ENCODE peak calls at places on chromosomes 2 and 18, in five cellular contexts. V is stomach; H is right atrium auricular region; O is effector memory CD4-positive, alpha-beta T cell; S is A673. X is an unnamed sample.

GRCh38 chr2:172552547-172553291 is 3.2 kb upstream of the PDK1 start:
- DNase-seq in V (no peak), H (no peak), O (no peak), S (no peak), X (no peak)

GRCh38 chr18:55499526-55499925 is 88.5 kb downstream of the TCF4 start:
- DNase-seq in V (no peak), H (no peak), O (no peak), S (no peak), X (no peak)

GRCh38 chr2:19833978-19834377 is 67.8 kb downstream of the TTC32 start:
- DNase-seq in V (no peak), H (no peak), O (no peak), S (no peak), X (peak)

GRCh38 chr2:239012936-239013669 is 165.2 kb downstream of the TWIST2 start:
- DNase-seq in V (peak), H (no peak), O (no peak), S (no peak), X (no peak)

GRCh38 chr18:48957136-48957535 is 6.4 kb upstream of the SMAD7 start:
- DNase-seq in V (no peak), H (no peak), O (no peak), S (no peak), X (peak)

GRCh38 chr2:24824966-24825882 is 32.0 kb downstream of the CENPO start:
- DNase-seq in V (peak), H (peak), O (no peak), S (peak), X (peak)

GRCh38 chr2:19607931-19608762 is 249.7 kb upstream of the OSR1 start:
- DNase-seq in V (no peak), H (no peak), O (no peak), S (peak), X (no peak)

GRCh38 chr18:75116809-75117208 is 92.1 kb downstream of the PTGR3 start:
- DNase-seq in V (no peak), H (no peak), O (no peak), S (no peak), X (peak)

GRCh38 chr2:181818826-181819225 is 72.7 kb upstream of the ITPRID2 start:
- DNase-seq in V (no peak), H (no peak), O (no peak), S (no peak), X (no peak)

GRCh38 chr18:33702625-33703024 is 124.6 kb downstream of the ASXL3 start:
- DNase-seq in V (no peak), H (no peak), O (no peak), S (no peak), X (no peak)

GRCh38 chr2:155733091-155733870 is 599.2 kb downstream of the NR4A2 start:
- DNase-seq in V (no peak), H (no peak), O (no peak), S (peak), X (no peak)

GRCh38 chr2:17600805-17601204 is 60.3 kb downstream of the VSNL1 start:
- DNase-seq in V (no peak), H (no peak), O (no peak), S (no peak), X (no peak)

GRCh38 chr2:237405605-237406004 is 8.4 kb downstream of the COL6A3 start:
- DNase-seq in V (no peak), H (no peak), O (no peak), S (no peak), X (no peak)

GRCh38 chr2:44748-45341 is 1.5 kb downstream of the FAM110C start:
- DNase-seq in V (peak), H (no peak), O (no peak), S (no peak), X (no peak)

GRCh38 chr2:136116813-136117390 is 1.0 kb downstream of the CXCR4 start:
- DNase-seq in V (peak), H (no peak), O (peak), S (peak), X (no peak)

GRCh38 chr2:148614024-148614331 is 30.6 kb upstream of the EPC2 start:
- DNase-seq in V (no peak), H (no peak), O (no peak), S (peak), X (no peak)

GRCh38 chr18:58715540-58715939 is 44.3 kb downstream of the MALT1 start:
- DNase-seq in V (no peak), H (no peak), O (no peak), S (no peak), X (no peak)

GRCh38 chr18:48947583-48947982 is 3.2 kb downstream of the SMAD7 start:
- DNase-seq in V (peak), H (no peak), O (no peak), S (peak), X (peak)

GRCh38 chr2:126302043-126302442 is 353.9 kb upstream of the GYPC start:
- DNase-seq in V (no peak), H (no peak), O (no peak), S (no peak), X (no peak)

GRCh38 chr2:95289251-95289650 is 7.9 kb upstream of the KCNIP3 start:
- DNase-seq in V (no peak), H (no peak), O (no peak), S (no peak), X (no peak)

GRCh38 chr2:75828826-75829225 is 118.1 kb upstream of the GCFC2 start:
- DNase-seq in V (no peak), H (no peak), O (no peak), S (no peak), X (no peak)

GRCh38 chr2:135916232-135916631 is 40.0 kb upstream of the MCM6 start:
- DNase-seq in V (no peak), H (no peak), O (no peak), S (peak), X (no peak)

GRCh38 chr2:154477319-154477718 is 221.2 kb upstream of the KCNJ3 start:
- DNase-seq in V (no peak), H (no peak), O (no peak), S (no peak), X (no peak)
- H3K27ac ChIP-seq in V (no peak), H (no peak), O (no peak), S (no peak), X (no peak)

GRCh38 chr2:176781570-176782217 is 430.9 kb upstream of the HNRNPA3 start:
- DNase-seq in V (no peak), H (no peak), O (no peak), S (no peak), X (no peak)
- H3K27ac ChIP-seq in V (no peak), H (no peak), O (no peak), S (no peak), X (no peak)

GRCh38 chr2:53829669-53830290 is 30.0 kb downstream of the GPR75 start:
- DNase-seq in V (no peak), H (no peak), O (no peak), S (no peak), X (no peak)
- H3K27ac ChIP-seq in V (no peak), H (no peak), O (no peak), S (no peak), X (no peak)

GRCh38 chr18:12067671-12068070 is 26.0 kb upstream of the ANKRD62 start:
- DNase-seq in V (no peak), H (no peak), O (no peak), S (no peak), X (no peak)
- H3K27ac ChIP-seq in V (no peak), H (no peak), O (no peak), S (no peak), X (no peak)